ENCODE peak calls at places on chromosomes 2 and 18, in five cellular contexts. S is lung, C is ascending aorta, N is aorta, K is prostate gland. W is an unnamed sample.

GRCh38 chr2:151947524-151948165 is 119.4 kb upstream of the ARL5A start:
- DNase-seq in S (peak; percentile 61), C (peak; percentile 51), N (peak; percentile 80), K (peak; percentile 46), W (peak; percentile 13)

GRCh38 chr2:117698287-117698686 is 116.2 kb upstream of the DDX18 start:
- DNase-seq in S (no peak), C (no peak), N (no peak), K (no peak), W (no peak)

GRCh38 chr18:63949068-63949737 is at the start of gene HMSD:
- DNase-seq in S (peak; percentile 74), C (no peak), N (peak; percentile 87), K (no peak), W (peak; percentile 62)

GRCh38 chr2:168179592-168179991 is 67.8 kb downstream of the STK39 start:
- DNase-seq in S (no peak), C (no peak), N (no peak), K (no peak), W (no peak)

GRCh38 chr2:148965596-148966431 is 72.7 kb upstream of the LYPD6B start:
- DNase-seq in S (peak; percentile 41), C (no peak), N (no peak), K (no peak), W (no peak)

GRCh38 chr2:111667001-111667400 is 217.0 kb downstream of the ANAPC1 start:
- DNase-seq in S (no peak), C (no peak), N (no peak), K (no peak), W (no peak)

GRCh38 chr2:141933226-141933625 is 197.6 kb downstream of the LRP1B start:
- DNase-seq in S (no peak), C (no peak), N (no peak), K (no peak), W (no peak)

GRCh38 chr2:101398026-101398830 is 10.9 kb upstream of the CREG2 start:
- DNase-seq in S (no peak), C (no peak), N (no peak), K (no peak), W (no peak)

GRCh38 chr2:240326246-240326645 is 109.2 kb upstream of the GPC1 start:
- DNase-seq in S (no peak), C (no peak), N (no peak), K (no peak), W (no peak)

GRCh38 chr2:145028055-145028630 is 508.2 kb upstream of the ZEB2 start:
- DNase-seq in S (no peak), C (no peak), N (no peak), K (no peak), W (no peak)

GRCh38 chr2:241412144-241412543 is 56.1 kb downstream of the FARP2 start:
- DNase-seq in S (no peak), C (no peak), N (no peak), K (peak; percentile 12), W (no peak)

GRCh38 chr2:55888941-55889340 is 34.6 kb downstream of the EFEMP1 start:
- DNase-seq in S (no peak), C (no peak), N (no peak), K (no peak), W (peak; percentile 63)

GRCh38 chr2:120678926-120679325 is 56.7 kb upstream of the GLI2 start:
- DNase-seq in S (no peak), C (no peak), N (no peak), K (no peak), W (no peak)

GRCh38 chr2:28583899-28584553 is 88.2 kb downstream of the PLB1 start:
- DNase-seq in S (peak; percentile 56), C (peak; percentile 78), N (peak; percentile 91), K (no peak), W (no peak)

GRCh38 chr2:129748653-129749052 is 230.8 kb upstream of the RAB6C start:
- DNase-seq in S (no peak), C (no peak), N (no peak), K (peak; percentile 31), W (peak; percentile 49)

GRCh38 chr2:231487197-231487596 is 22.9 kb upstream of the NCL start:
- DNase-seq in S (no peak), C (no peak), N (no peak), K (no peak), W (no peak)

GRCh38 chr2:151395509-151396374 is 14.0 kb upstream of the RIF1 start:
- DNase-seq in S (no peak), C (no peak), N (no peak), K (no peak), W (no peak)

GRCh38 chr18:72375628-72376027 is 168.5 kb downstream of the CBLN2 start:
- DNase-seq in S (no peak), C (no peak), N (no peak), K (no peak), W (no peak)

GRCh38 chr2:42328148-42328833 is 32.7 kb downstream of the COX7A2L start:
- DNase-seq in S (no peak), C (no peak), N (no peak), K (no peak), W (peak; percentile 63)

GRCh38 chr2:141499123-141499522 is 631.7 kb downstream of the LRP1B start:
- DNase-seq in S (no peak), C (no peak), N (no peak), K (no peak), W (no peak)

GRCh38 chr2:30235008-30235655 is 3.8 kb downstream of the LBH start:
- DNase-seq in S (no peak), C (no peak), N (no peak), K (no peak), W (no peak)

GRCh38 chr2:71313016-71313766 is 18.4 kb upstream of the ZNF638 start:
- DNase-seq in S (no peak), C (no peak), N (no peak), K (no peak), W (no peak)

GRCh38 chr2:71317060-71317459 is 14.5 kb upstream of the ZNF638 start:
- DNase-seq in S (no peak), C (no peak), N (no peak), K (no peak), W (no peak)
- H3K9me3 ChIP-seq in S (no peaks in the 10 kb centered on the region), C (no peaks in the 10 kb centered on the region), N (peaks cover 2% of the 10 kb centered on the region), K (no peaks in the 10 kb centered on the region), W (no peaks in the 10 kb centered on the region)

DNA sequence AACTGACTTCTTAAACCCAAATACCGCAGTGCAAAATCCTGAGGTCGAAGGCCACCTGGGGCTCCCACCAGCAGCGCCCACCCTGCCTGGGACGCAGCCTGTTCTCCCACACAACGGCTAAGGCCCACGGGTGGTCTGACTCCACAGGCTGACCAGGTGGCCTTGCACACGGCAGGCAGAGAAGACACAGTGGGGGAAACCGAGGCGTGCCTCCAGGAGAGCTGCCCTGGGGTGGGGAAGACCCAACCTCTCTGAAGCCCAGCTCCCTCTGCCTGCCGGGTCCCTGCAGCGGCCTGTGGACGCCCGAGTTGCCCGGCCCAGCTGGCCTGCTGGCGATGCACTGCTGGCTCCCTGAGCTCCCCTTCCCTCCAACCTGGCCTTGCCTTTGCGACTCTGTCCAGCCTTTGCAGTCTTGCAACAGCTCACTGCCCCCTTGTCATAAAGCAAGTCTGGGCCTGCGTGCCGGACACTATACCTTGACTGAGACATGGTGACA is 9.7 kb upstream of the SEMA4C start:
- DNase-seq in S (no peak), C (no peak), N (no peak), K (no peak), W (no peak)
- H3K4me1 ChIP-seq in S (no peaks in the 10 kb centered on the region), C (no peaks in the 10 kb centered on the region), N (no peaks in the 10 kb centered on the region), K (no peaks in the 10 kb centered on the region), W (peaks cover 16% of the 10 kb centered on the region)

GRCh38 chr2:195542067-195542466 is 115.0 kb upstream of the SLC39A10 start:
- DNase-seq in S (no peak), C (no peak), N (no peak), K (no peak), W (no peak)
- H3K9me3 ChIP-seq in S (peaks cover 3% of the 10 kb centered on the region), C (no peaks in the 10 kb centered on the region), N (no peaks in the 10 kb centered on the region), K (no peaks in the 10 kb centered on the region), W (no peaks in the 10 kb centered on the region)

GRCh38 chr2:203112342-203112741 is 97.7 kb downstream of the NBEAL1 start:
- DNase-seq in S (no peak), C (no peak), N (no peak), K (no peak), W (no peak)
- H3K4me1 ChIP-seq in S (no peaks in the 10 kb centered on the region), C (no peaks in the 10 kb centered on the region), N (no peaks in the 10 kb centered on the region), K (no peaks in the 10 kb centered on the region), W (no peaks in the 10 kb centered on the region)

DNA sequence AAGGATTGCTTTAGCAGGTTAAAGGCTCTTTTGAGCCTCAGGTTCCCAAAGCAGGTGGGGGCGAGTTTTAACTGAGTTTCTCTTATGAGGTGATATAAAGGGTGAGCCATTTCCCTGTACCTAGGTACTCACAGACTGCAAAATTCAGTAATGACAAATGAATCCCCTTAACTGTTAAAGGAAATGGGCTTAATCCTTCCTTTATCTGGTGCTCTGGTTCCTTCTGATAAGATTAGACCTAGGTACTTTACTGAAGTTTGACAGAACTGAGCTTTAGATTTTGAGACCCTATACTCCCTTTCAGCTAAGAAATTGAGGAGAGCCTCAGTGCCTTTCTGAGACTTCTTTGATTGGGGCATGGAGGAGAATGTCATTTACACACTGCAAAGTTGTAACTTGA is 42.6 kb downstream of the STK17B start:
- DNase-seq in S (no peak), C (no peak), N (no peak), K (no peak), W (no peak)
- H3K9me3 ChIP-seq in S (peaks cover 28% of the 10 kb centered on the region), C (peaks cover 21% of the 10 kb centered on the region), N (peaks cover 12% of the 10 kb centered on the region), K (no peaks in the 10 kb centered on the region), W (no peaks in the 10 kb centered on the region)

DNA sequence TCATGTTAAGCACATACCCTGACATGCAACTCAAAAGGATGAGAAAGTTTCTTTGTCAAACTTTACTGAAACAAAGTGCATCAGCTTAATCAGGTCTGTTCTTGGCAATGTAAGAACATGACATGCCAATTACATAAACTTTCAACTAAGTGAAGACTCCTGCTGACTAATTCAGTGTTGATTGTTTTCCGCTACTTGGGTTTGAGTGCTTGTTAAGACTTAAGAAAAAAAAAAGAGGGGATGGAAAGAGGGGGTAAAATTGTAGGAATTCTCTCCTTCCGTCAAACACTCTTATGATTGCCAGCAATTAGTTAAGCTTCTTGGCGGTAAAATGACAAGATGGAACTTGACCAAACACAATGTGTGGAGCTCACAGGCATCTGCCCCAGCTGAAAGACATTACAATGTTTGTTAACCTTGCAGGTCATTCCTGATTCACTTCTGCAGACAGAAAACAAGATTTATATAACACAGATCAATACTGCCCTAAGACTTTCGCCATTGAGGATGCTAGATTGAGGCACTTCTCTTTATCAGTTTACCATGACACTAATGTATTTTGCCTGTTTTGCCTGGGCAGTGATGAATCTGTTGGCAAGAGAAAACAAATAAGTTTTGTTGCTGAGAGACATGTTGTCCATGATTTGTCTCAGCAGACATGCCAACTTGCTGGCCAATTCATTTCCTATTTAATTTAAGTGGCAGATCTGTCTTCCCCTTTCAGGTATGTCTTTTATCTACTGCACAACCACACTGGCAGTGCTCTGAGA is 409.9 kb upstream of the KCNH7 start:
- DNase-seq in S (no peak), C (no peak), N (no peak), K (no peak), W (no peak)
- H3K4me1 ChIP-seq in S (no peaks in the 10 kb centered on the region), C (no peaks in the 10 kb centered on the region), N (no peaks in the 10 kb centered on the region), K (no peaks in the 10 kb centered on the region), W (no peaks in the 10 kb centered on the region)

GRCh38 chr18:41714872-41715271 is 240.2 kb upstream of the PIK3C3 start:
- DNase-seq in S (no peak), C (no peak), N (no peak), K (no peak), W (no peak)

GRCh38 chr18:41724195-41724594 is 230.8 kb upstream of the PIK3C3 start:
- DNase-seq in S (no peak), C (no peak), N (no peak), K (no peak), W (no peak)

GRCh38 chr18:41720226-41720625 is 234.8 kb upstream of the PIK3C3 start:
- DNase-seq in S (no peak), C (no peak), N (no peak), K (no peak), W (no peak)

GRCh38 chr18:41721103-41721502 is 233.9 kb upstream of the PIK3C3 start:
- DNase-seq in S (no peak), C (no peak), N (no peak), K (no peak), W (peak; percentile 19)

GRCh38 chr18:41719808-41720207 is 235.2 kb upstream of the PIK3C3 start:
- DNase-seq in S (no peak), C (no peak), N (no peak), K (no peak), W (peak; percentile 74)
- H3K9me3 ChIP-seq in S (no peaks in the 10 kb centered on the region), C (no peaks in the 10 kb centered on the region), N (no peaks in the 10 kb centered on the region), K (no peaks in the 10 kb centered on the region), W (no peaks in the 10 kb centered on the region)